ENCODE peak calls at places on chromosomes 16 and 17, in four cellular contexts. K is neural progenitor cell, L is PC-9, P is tibial artery. B is an unnamed sample.

GRCh38 chr16:15915555-15916081 is 27.2 kb upstream of the CEP20 start:
- DNase-seq in L (no peak), K (no peak), P (no peak), B (no peak)

GRCh38 chr17:35605753-35606152 is 18.6 kb downstream of the AP2B1 start:
- DNase-seq in K (no peak), L (no peak), P (no peak), B (no peak)

GRCh38 chr17:50533720-50534148 is 1.2 kb downstream of the EPN3 start:
- DNase-seq in K (no peak), P (no peak), L (peak), B (no peak)

GRCh38 chr16:17205279-17206139 is 265.3 kb downstream of the XYLT1 start:
- DNase-seq in P (no peak), L (no peak), K (peak), B (no peak)

GRCh38 chr16:56916571-56917403 is 15.2 kb upstream of the HERPUD1 start:
- DNase-seq in L (no peak), K (no peak), P (peak), B (no peak)

GRCh38 chr16:84788968-84789371 is 30.8 kb upstream of the CRISPLD2 start:
- DNase-seq in L (no peak), K (no peak), P (no peak), B (no peak)

GRCh38 chr17:81128338-81128737 is 37.0 kb upstream of the PVALEF start:
- DNase-seq in L (no peak), K (no peak), P (no peak), B (no peak)

GRCh38 chr16:50902457-50902856 is 160.6 kb downstream of the CYLD start:
- DNase-seq in L (no peak), P (peak), K (no peak), B (no peak)

GRCh38 chr16:15858921-15859668 is 2.3 kb upstream of the MYH11 start:
- DNase-seq in P (no peak), K (no peak), L (no peak), B (no peak)

GRCh38 chr16:12178251-12178990 is 201.9 kb downstream of the SNX29 start:
- DNase-seq in L (no peak), K (peak), P (no peak), B (no peak)

GRCh38 chr16:19517424-19518089 is 4.3 kb downstream of the GDE1 start:
- DNase-seq in K (no peak), L (peak), P (no peak), B (no peak)

GRCh38 chr16:51409001-51409675 is 258.1 kb upstream of the SALL1 start:
- DNase-seq in K (no peak), P (no peak), L (no peak), B (no peak)

GRCh38 chr17:47719411-47720152 is 13.5 kb upstream of the TBX21 start:
- DNase-seq in P (no peak), K (no peak), L (peak), B (no peak)

GRCh38 chr17:330993-331701 is 21.5 kb downstream of the RPH3AL start:
- DNase-seq in K (no peak), L (no peak), P (peak), B (no peak)

GRCh38 chr17:50537721-50538548 is 5.4 kb downstream of the EPN3 start:
- DNase-seq in P (no peak), K (no peak), L (no peak), B (no peak)

GRCh38 chr17:10311131-10311530 is 61.7 kb downstream of the MYH13 start:
- DNase-seq in L (no peak), K (no peak), P (no peak), B (no peak)

GRCh38 chr16:17557480-17557879 is 86.7 kb upstream of the XYLT1 start:
- DNase-seq in L (no peak), P (no peak), K (no peak), B (no peak)

GRCh38 chr17:49401971-49402491 is 12.7 kb downstream of the PHB1 start:
- DNase-seq in K (peak), P (no peak), L (no peak), B (no peak)

GRCh38 chr17:10705727-10706126 is 8.3 kb downstream of the ADPRM start:
- DNase-seq in P (no peak), L (no peak), K (no peak), B (no peak)

GRCh38 chr16:1584926-1585487 is 26.9 kb downstream of the IFT140 start:
- DNase-seq in L (no peak), P (no peak), K (peak), B (no peak)

GRCh38 chr17:41421116-41421515 is 3.3 kb downstream of the KRT37 start:
- DNase-seq in L (peak), P (no peak), K (no peak), B (no peak)

GRCh38 chr17:33716937-33717336 is 423.8 kb upstream of the ASIC2 start:
- DNase-seq in K (no peak), L (no peak), P (no peak), B (no peak)

GRCh38 chr17:33709881-33710280 is 416.8 kb upstream of the ASIC2 start:
- DNase-seq in K (no peak), L (no peak), P (no peak), B (no peak)

DNA sequence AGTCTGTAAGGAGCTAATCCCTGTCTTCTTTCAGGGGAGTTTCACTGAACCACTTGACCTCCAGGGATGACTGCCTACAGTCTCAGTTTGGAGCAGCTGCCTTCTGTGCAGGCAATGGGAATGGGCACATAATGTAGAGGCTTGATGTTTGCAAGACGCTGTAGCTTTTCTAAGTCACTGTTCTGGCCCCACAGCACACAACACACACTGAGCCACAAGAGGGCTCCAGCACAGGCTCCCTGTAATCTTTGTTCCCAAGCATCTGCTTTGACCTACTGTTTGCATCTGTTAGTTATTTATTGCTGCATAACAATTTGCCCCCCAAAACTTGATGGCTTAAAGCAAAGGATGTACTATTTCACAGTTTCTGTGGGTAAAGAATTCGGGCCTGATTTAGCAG is 419.0 kb upstream of the ASIC2 start:
- DNase-seq in L (no peak), K (peak), P (no peak), B (no peak)
- TF ChIP-seq CTCF in L (no peak), K (peak), P (no peak), B (no peak)

GRCh38 chr17:73932216-73932749 is 271.2 kb upstream of the RPL38 start:
- DNase-seq in P (no peak), L (no peak), K (no peak), B (no peak)

GRCh38 chr17:73933164-73933766 is 270.2 kb upstream of the RPL38 start:
- DNase-seq in P (no peak), K (no peak), L (no peak), B (no peak)

GRCh38 chr17:73933871-73934270 is 269.6 kb upstream of the RPL38 start:
- DNase-seq in P (no peak), K (no peak), L (no peak), B (no peak)

GRCh38 chr17:73934696-73935095 is 268.8 kb upstream of the RPL38 start:
- DNase-seq in L (no peak), P (no peak), K (no peak), B (no peak)

GRCh38 chr17:73929860-73930430 is 273.5 kb upstream of the RPL38 start:
- DNase-seq in P (no peak), K (no peak), L (no peak), B (no peak)
- TF ChIP-seq CTCF in P (no peak), K (peak), L (no peak), B (no peak)

GRCh38 chr17:32588982-32589381 is 102.2 kb downstream of the CDK5R1 start:
- DNase-seq in L (no peak), P (no peak), K (peak), B (peak)
- TF ChIP-seq CTCF in L (peak), P (no peak), K (peak), B (peak)

DNA sequence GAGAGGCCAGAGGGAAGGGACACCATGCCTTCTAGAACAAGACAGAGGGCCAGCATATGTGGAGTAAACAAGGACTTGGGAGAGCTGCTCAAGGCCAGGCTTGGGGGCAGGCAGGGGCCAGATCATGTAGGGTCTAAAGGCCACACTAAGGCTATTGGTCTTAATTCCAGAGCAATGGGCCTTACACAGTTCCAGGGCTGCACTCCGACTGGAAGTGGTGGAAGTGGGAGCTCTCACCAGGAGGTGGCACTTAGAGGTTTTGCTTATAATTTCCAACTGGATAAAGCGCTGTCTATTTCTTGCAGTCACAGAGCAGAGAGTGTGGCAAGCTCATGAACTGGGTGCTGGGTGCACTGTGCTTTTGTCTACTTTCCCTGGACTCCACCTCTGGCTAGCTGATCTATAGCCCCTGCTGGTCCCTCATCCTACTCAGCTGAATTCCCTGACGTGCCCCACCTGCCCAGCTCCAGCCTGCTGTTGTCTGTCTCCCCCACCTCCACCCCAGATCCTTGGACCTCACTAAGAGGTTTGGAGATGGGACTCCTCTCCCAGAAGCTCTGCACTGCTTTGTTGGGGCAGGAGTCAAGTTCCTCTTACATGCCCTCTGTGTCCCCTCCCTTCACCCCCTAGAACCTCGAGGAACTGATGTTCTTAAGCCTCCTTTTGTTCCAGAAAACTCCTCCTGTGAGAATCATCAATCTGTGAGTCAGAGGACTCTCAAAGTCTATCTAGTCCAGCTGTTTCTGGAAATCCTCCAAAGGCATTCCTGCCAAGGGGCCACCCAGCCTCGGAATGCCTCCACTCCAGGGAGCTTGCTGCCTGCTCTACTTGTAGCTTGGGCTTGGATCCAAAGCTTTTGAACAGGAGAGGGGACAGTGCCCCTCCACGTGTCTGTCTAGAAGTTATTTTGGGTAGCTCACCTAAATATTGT is 48.1 kb upstream of the KSR1 start:
- DNase-seq in K (peak), L (peak), P (no peak), B (no peak)
- TF ChIP-seq CTCF in K (no peak), L (no peak), P (no peak), B (no peak)

DNA sequence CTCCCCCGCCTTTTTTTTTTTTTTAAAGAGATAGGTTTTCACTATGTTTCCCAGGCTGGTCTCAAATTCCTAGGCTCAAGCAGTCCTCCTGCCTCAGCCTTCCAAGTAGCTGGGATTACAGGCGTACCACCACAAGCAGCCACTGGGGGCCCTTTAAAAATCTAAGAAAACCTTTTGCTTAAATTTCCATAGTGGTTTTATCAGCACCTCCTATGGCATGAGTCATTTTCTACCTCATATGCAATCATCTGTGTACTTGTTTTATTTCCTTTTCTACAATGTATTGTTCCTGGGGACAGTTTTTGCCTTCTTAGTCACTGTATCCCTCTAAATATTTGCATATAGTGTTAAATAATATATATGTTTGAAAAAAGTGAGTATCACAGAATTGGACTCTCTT is 29.2 kb downstream of the GNA13 start:
- DNase-seq in K (peak), L (peak), P (no peak), B (peak)
- TF ChIP-seq CTCF in K (peak), L (peak), P (no peak), B (peak)

DNA sequence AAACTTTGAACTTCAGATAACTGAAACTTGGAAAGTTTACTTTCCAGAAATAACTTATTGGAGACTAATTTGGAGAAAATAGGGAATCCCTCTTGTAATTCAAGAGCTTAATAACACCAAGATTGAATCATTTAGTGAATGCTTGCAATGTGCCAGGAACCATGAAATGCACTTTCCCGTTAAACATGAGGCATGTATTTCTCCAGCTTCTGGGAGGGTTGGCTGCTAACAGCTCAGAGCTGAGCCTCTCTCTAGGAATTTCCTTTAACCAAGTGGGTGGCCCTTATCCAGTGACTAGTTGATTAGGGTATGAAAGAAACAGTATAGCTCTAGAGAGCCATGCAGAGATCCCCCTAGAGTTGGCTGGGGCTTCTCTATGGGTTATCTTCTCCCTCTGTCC is 356.4 kb upstream of the GOT2 start:
- DNase-seq in P (no peak), L (no peak), K (peak), B (no peak)
- TF ChIP-seq CTCF in P (no peak), L (no peak), K (no peak), B (no peak)

GRCh38 chr16:30870904-30871303 is 23.0 kb downstream of the BCL7C start:
- DNase-seq in L (no peak), P (no peak), K (no peak), B (no peak)

GRCh38 chr16:30866031-30866430 is 27.8 kb downstream of the BCL7C start:
- DNase-seq in L (no peak), K (no peak), P (no peak), B (no peak)

DNA sequence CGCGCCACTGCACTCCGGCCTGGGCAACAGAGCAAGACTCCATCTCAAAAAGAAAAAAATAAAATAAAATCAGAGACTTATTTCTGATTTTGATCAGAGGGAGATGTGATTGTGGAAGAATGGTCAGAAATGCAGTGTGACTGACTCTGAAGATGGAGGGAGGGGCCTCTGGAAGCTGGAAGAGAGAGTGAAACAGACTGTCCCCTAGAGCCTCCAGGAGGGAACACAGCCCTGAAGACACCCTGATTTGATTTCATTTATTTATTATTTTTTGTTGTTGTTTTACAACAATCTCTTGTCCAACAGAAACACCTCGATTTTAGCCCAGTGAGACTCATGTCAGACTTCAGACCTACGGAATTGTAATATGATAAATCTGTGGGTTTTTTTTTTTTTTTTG is 26.1 kb downstream of the BCL7C start:
- DNase-seq in K (no peak), L (no peak), P (no peak), B (no peak)
- TF ChIP-seq CTCF in K (peak), L (peak), P (no peak), B (no peak)

B was measured in endothelial cell.